ENCODE peak calls at places on chromosomes 2 and 18, in eight cellular contexts. One of them, this sample, is unnamed.

GRCh38 chr2:143762176-143762928 is 633.1 kb downstream of the ARHGAP15 start:
- DNase-seq in CD8-positive, alpha-beta memory T cell: no peak
- DNase-seq in epithelial cell of esophagus: no peak
- DNase-seq in OCI-LY7: no peak
- DNase-seq in aorta: no peak
- DNase-seq in cardiac muscle cell: no peak
- DNase-seq in CD4-positive, alpha-beta memory T cell: no peak
- DNase-seq in SJCRH30: no peak
- DNase-seq in this sample: no peak

GRCh38 chr2:148888003-148888501 is 13.0 kb downstream of the KIF5C start:
- DNase-seq in CD4-positive, alpha-beta memory T cell: no peak
- DNase-seq in OCI-LY7: no peak
- DNase-seq in cardiac muscle cell: no peak
- DNase-seq in CD8-positive, alpha-beta memory T cell: no peak
- DNase-seq in aorta: peak
- DNase-seq in SJCRH30: no peak
- DNase-seq in epithelial cell of esophagus: no peak
- DNase-seq in this sample: no peak

GRCh38 chr2:189927823-189928222 is 134.7 kb downstream of the MSTN start:
- DNase-seq in epithelial cell of esophagus: peak
- DNase-seq in CD8-positive, alpha-beta memory T cell: no peak
- DNase-seq in SJCRH30: no peak
- DNase-seq in aorta: no peak
- DNase-seq in OCI-LY7: no peak
- DNase-seq in cardiac muscle cell: peak
- DNase-seq in CD4-positive, alpha-beta memory T cell: no peak
- DNase-seq in this sample: no peak

GRCh38 chr18:11570770-11571169 is 38.6 kb upstream of the SLC35G4 start:
- DNase-seq in cardiac muscle cell: peak
- DNase-seq in CD8-positive, alpha-beta memory T cell: no peak
- DNase-seq in epithelial cell of esophagus: no peak
- DNase-seq in CD4-positive, alpha-beta memory T cell: no peak
- DNase-seq in aorta: no peak
- DNase-seq in OCI-LY7: peak
- DNase-seq in SJCRH30: no peak
- DNase-seq in this sample: no peak

GRCh38 chr2:33312389-33312788 is 164.1 kb upstream of the RASGRP3 start:
- DNase-seq in cardiac muscle cell: no peak
- DNase-seq in CD8-positive, alpha-beta memory T cell: no peak
- DNase-seq in SJCRH30: no peak
- DNase-seq in CD4-positive, alpha-beta memory T cell: no peak
- DNase-seq in epithelial cell of esophagus: no peak
- DNase-seq in aorta: no peak
- DNase-seq in OCI-LY7: no peak
- DNase-seq in this sample: no peak

GRCh38 chr2:232898592-232899541 is 28.8 kb downstream of the SNORC start:
- DNase-seq in OCI-LY7: no peak
- DNase-seq in CD8-positive, alpha-beta memory T cell: no peak
- DNase-seq in CD4-positive, alpha-beta memory T cell: no peak
- DNase-seq in cardiac muscle cell: peak
- DNase-seq in SJCRH30: no peak
- DNase-seq in epithelial cell of esophagus: peak
- DNase-seq in aorta: no peak
- DNase-seq in this sample: no peak

GRCh38 chr2:22360735-22361374 is 1024.1 kb upstream of the KLHL29 start:
- DNase-seq in SJCRH30: no peak
- DNase-seq in epithelial cell of esophagus: peak
- DNase-seq in CD8-positive, alpha-beta memory T cell: no peak
- DNase-seq in CD4-positive, alpha-beta memory T cell: no peak
- DNase-seq in OCI-LY7: no peak
- DNase-seq in cardiac muscle cell: no peak
- DNase-seq in aorta: no peak
- DNase-seq in this sample: no peak

GRCh38 chr2:159157361-159158045 is 129.0 kb downstream of the WDSUB1 start:
- DNase-seq in epithelial cell of esophagus: peak
- DNase-seq in SJCRH30: no peak
- DNase-seq in CD4-positive, alpha-beta memory T cell: no peak
- DNase-seq in CD8-positive, alpha-beta memory T cell: no peak
- DNase-seq in cardiac muscle cell: no peak
- DNase-seq in OCI-LY7: no peak
- DNase-seq in aorta: no peak
- DNase-seq in this sample: no peak

GRCh38 chr2:209993968-209994367 is 8.5 kb upstream of the RPE start:
- DNase-seq in epithelial cell of esophagus: no peak
- DNase-seq in OCI-LY7: no peak
- DNase-seq in CD8-positive, alpha-beta memory T cell: no peak
- DNase-seq in cardiac muscle cell: no peak
- DNase-seq in CD4-positive, alpha-beta memory T cell: no peak
- DNase-seq in aorta: no peak
- DNase-seq in SJCRH30: no peak
- DNase-seq in this sample: no peak

GRCh38 chr2:171587567-171587966 is 65.3 kb downstream of the CYBRD1 start:
- DNase-seq in OCI-LY7: no peak
- DNase-seq in CD4-positive, alpha-beta memory T cell: no peak
- DNase-seq in SJCRH30: no peak
- DNase-seq in CD8-positive, alpha-beta memory T cell: no peak
- DNase-seq in epithelial cell of esophagus: peak
- DNase-seq in aorta: no peak
- DNase-seq in cardiac muscle cell: peak
- DNase-seq in this sample: no peak

GRCh38 chr2:39171618-39172017 is 50.8 kb upstream of the SOS1 start:
- DNase-seq in SJCRH30: no peak
- DNase-seq in epithelial cell of esophagus: no peak
- DNase-seq in CD4-positive, alpha-beta memory T cell: no peak
- DNase-seq in cardiac muscle cell: no peak
- DNase-seq in CD8-positive, alpha-beta memory T cell: no peak
- DNase-seq in OCI-LY7: no peak
- DNase-seq in aorta: no peak
- DNase-seq in this sample: no peak

GRCh38 chr2:182081602-182082260 is 96.1 kb downstream of the PPP1R1C start:
- DNase-seq in aorta: no peak
- DNase-seq in CD8-positive, alpha-beta memory T cell: no peak
- DNase-seq in epithelial cell of esophagus: peak
- DNase-seq in cardiac muscle cell: no peak
- DNase-seq in OCI-LY7: no peak
- DNase-seq in SJCRH30: no peak
- DNase-seq in CD4-positive, alpha-beta memory T cell: no peak
- DNase-seq in this sample: no peak

GRCh38 chr2:128753321-128753720 is 434.7 kb upstream of the HS6ST1 start:
- DNase-seq in cardiac muscle cell: no peak
- DNase-seq in CD8-positive, alpha-beta memory T cell: no peak
- DNase-seq in CD4-positive, alpha-beta memory T cell: no peak
- DNase-seq in OCI-LY7: no peak
- DNase-seq in epithelial cell of esophagus: no peak
- DNase-seq in SJCRH30: no peak
- DNase-seq in aorta: peak
- DNase-seq in this sample: no peak

GRCh38 chr2:23248667-23249066 is 136.3 kb upstream of the KLHL29 start:
- DNase-seq in OCI-LY7: no peak
- DNase-seq in aorta: no peak
- DNase-seq in SJCRH30: no peak
- DNase-seq in epithelial cell of esophagus: no peak
- DNase-seq in CD4-positive, alpha-beta memory T cell: no peak
- DNase-seq in cardiac muscle cell: no peak
- DNase-seq in CD8-positive, alpha-beta memory T cell: no peak
- DNase-seq in this sample: no peak

GRCh38 chr2:240249423-240250149 is 109.1 kb upstream of the OTOS start:
- DNase-seq in CD4-positive, alpha-beta memory T cell: no peak
- DNase-seq in CD8-positive, alpha-beta memory T cell: no peak
- DNase-seq in epithelial cell of esophagus: no peak
- DNase-seq in cardiac muscle cell: no peak
- DNase-seq in aorta: peak
- DNase-seq in SJCRH30: peak
- DNase-seq in OCI-LY7: no peak
- DNase-seq in this sample: no peak

GRCh38 chr2:134667081-134667480 is 51.7 kb downstream of the TMEM163 start:
- DNase-seq in CD8-positive, alpha-beta memory T cell: no peak
- DNase-seq in aorta: no peak
- DNase-seq in SJCRH30: no peak
- DNase-seq in OCI-LY7: no peak
- DNase-seq in epithelial cell of esophagus: no peak
- DNase-seq in cardiac muscle cell: no peak
- DNase-seq in CD4-positive, alpha-beta memory T cell: no peak
- DNase-seq in this sample: no peak

GRCh38 chr18:46426311-46427047 is 230.5 kb downstream of the LOXHD1 start:
- DNase-seq in cardiac muscle cell: no peak
- DNase-seq in OCI-LY7: no peak
- DNase-seq in epithelial cell of esophagus: no peak
- DNase-seq in SJCRH30: no peak
- DNase-seq in CD4-positive, alpha-beta memory T cell: no peak
- DNase-seq in CD8-positive, alpha-beta memory T cell: no peak
- DNase-seq in aorta: no peak
- DNase-seq in this sample: no peak

GRCh38 chr2:239326831-239327535 is 73.8 kb downstream of the HDAC4 start:
- DNase-seq in CD4-positive, alpha-beta memory T cell: peak
- DNase-seq in OCI-LY7: no peak
- DNase-seq in epithelial cell of esophagus: peak
- DNase-seq in SJCRH30: peak
- DNase-seq in cardiac muscle cell: no peak
- DNase-seq in CD8-positive, alpha-beta memory T cell: peak
- DNase-seq in aorta: no peak
- DNase-seq in this sample: peak

GRCh38 chr2:23599691-23600090 is 214.7 kb downstream of the KLHL29 start:
- DNase-seq in aorta: peak
- DNase-seq in CD8-positive, alpha-beta memory T cell: no peak
- DNase-seq in SJCRH30: no peak
- DNase-seq in OCI-LY7: no peak
- DNase-seq in cardiac muscle cell: no peak
- DNase-seq in epithelial cell of esophagus: no peak
- DNase-seq in CD4-positive, alpha-beta memory T cell: no peak
- DNase-seq in this sample: no peak

GRCh38 chr2:222982010-222982908 is 69.7 kb upstream of the KCNE4 start:
- DNase-seq in CD4-positive, alpha-beta memory T cell: no peak
- DNase-seq in CD8-positive, alpha-beta memory T cell: no peak
- DNase-seq in cardiac muscle cell: peak
- DNase-seq in OCI-LY7: peak
- DNase-seq in aorta: peak
- DNase-seq in SJCRH30: no peak
- DNase-seq in epithelial cell of esophagus: peak
- DNase-seq in this sample: peak
- H3K4me3 ChIP-seq in CD4-positive, alpha-beta memory T cell: no peak
- H3K4me3 ChIP-seq in CD8-positive, alpha-beta memory T cell: no peak
- H3K4me3 ChIP-seq in cardiac muscle cell: no peak
- H3K4me3 ChIP-seq in OCI-LY7: no peak
- H3K4me3 ChIP-seq in aorta: no peak
- H3K4me3 ChIP-seq in SJCRH30: no peak
- H3K4me3 ChIP-seq in epithelial cell of esophagus: no peak
- H3K4me3 ChIP-seq in this sample: peak

GRCh38 chr2:27798948-27799645 is 27.6 kb downstream of the MRPL33 start:
- DNase-seq in CD8-positive, alpha-beta memory T cell: no peak
- DNase-seq in cardiac muscle cell: peak
- DNase-seq in epithelial cell of esophagus: peak
- DNase-seq in aorta: peak
- DNase-seq in SJCRH30: peak
- DNase-seq in OCI-LY7: no peak
- DNase-seq in CD4-positive, alpha-beta memory T cell: no peak
- DNase-seq in this sample: no peak

GRCh38 chr2:27796991-27797752 is 25.7 kb downstream of the MRPL33 start:
- DNase-seq in aorta: no peak
- DNase-seq in OCI-LY7: no peak
- DNase-seq in cardiac muscle cell: peak
- DNase-seq in SJCRH30: no peak
- DNase-seq in epithelial cell of esophagus: no peak
- DNase-seq in CD8-positive, alpha-beta memory T cell: no peak
- DNase-seq in CD4-positive, alpha-beta memory T cell: no peak
- DNase-seq in this sample: no peak

GRCh38 chr2:27798476-27798875 is 27.0 kb downstream of the MRPL33 start:
- DNase-seq in cardiac muscle cell: no peak
- DNase-seq in CD4-positive, alpha-beta memory T cell: no peak
- DNase-seq in aorta: no peak
- DNase-seq in OCI-LY7: no peak
- DNase-seq in epithelial cell of esophagus: no peak
- DNase-seq in SJCRH30: no peak
- DNase-seq in CD8-positive, alpha-beta memory T cell: no peak
- DNase-seq in this sample: no peak

GRCh38 chr2:27800856-27801255 is 29.3 kb downstream of the MRPL33 start:
- DNase-seq in cardiac muscle cell: no peak
- DNase-seq in CD8-positive, alpha-beta memory T cell: no peak
- DNase-seq in aorta: no peak
- DNase-seq in OCI-LY7: no peak
- DNase-seq in SJCRH30: no peak
- DNase-seq in epithelial cell of esophagus: no peak
- DNase-seq in CD4-positive, alpha-beta memory T cell: no peak
- DNase-seq in this sample: no peak

GRCh38 chr2:27799646-27800010 is 28.1 kb downstream of the MRPL33 start:
- DNase-seq in CD4-positive, alpha-beta memory T cell: no peak
- DNase-seq in SJCRH30: peak
- DNase-seq in cardiac muscle cell: no peak
- DNase-seq in CD8-positive, alpha-beta memory T cell: no peak
- DNase-seq in epithelial cell of esophagus: peak
- DNase-seq in OCI-LY7: no peak
- DNase-seq in aorta: peak
- DNase-seq in this sample: no peak
- H3K4me3 ChIP-seq in CD4-positive, alpha-beta memory T cell: no peak
- H3K4me3 ChIP-seq in SJCRH30: peak
- H3K4me3 ChIP-seq in cardiac muscle cell: no peak
- H3K4me3 ChIP-seq in CD8-positive, alpha-beta memory T cell: no peak
- H3K4me3 ChIP-seq in epithelial cell of esophagus: no peak
- H3K4me3 ChIP-seq in OCI-LY7: no peak
- H3K4me3 ChIP-seq in aorta: no peak
- H3K4me3 ChIP-seq in this sample: no peak

DNA sequence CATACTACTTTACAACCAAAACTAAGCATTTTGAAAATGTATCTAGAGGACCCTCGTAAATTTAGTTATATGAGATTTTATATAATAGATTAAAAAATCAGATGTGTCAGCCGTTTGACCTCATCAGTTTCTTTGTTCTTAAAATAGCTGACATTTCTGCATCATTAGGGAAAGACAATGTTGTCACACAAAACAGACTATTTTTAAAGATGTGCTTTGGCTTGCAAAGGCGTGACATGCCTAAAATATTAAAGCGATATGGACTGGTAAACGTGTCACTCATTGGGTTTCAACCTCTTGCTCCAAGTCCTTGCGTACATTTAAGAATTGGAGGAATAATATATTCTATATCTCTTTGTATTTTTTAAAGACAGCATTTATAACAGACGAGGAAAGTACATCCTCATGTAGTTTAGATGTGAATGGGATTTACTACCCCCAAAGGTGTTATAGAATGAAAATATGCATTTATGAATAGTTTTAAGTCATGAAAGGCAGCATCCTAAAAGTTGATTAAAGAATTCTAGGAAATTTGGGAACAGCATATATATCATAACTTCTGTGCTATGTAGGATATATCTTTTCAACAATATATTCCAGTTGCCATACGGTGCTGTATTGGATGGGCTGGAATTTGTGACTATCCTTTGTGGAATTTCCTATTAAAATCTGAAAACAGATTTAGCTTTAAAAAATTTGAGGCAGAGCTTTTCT is 3.8 kb downstream of the MYL12A start:
- DNase-seq in OCI-LY7: no peak
- DNase-seq in aorta: no peak
- DNase-seq in epithelial cell of esophagus: no peak
- DNase-seq in cardiac muscle cell: no peak
- DNase-seq in CD8-positive, alpha-beta memory T cell: no peak
- DNase-seq in CD4-positive, alpha-beta memory T cell: no peak
- DNase-seq in SJCRH30: no peak
- DNase-seq in this sample: no peak
- H3K4me3 ChIP-seq in OCI-LY7: no peak
- H3K4me3 ChIP-seq in aorta: no peak
- H3K4me3 ChIP-seq in epithelial cell of esophagus: no peak
- H3K4me3 ChIP-seq in cardiac muscle cell: no peak
- H3K4me3 ChIP-seq in CD8-positive, alpha-beta memory T cell: peak
- H3K4me3 ChIP-seq in CD4-positive, alpha-beta memory T cell: peak
- H3K4me3 ChIP-seq in SJCRH30: no peak
- H3K4me3 ChIP-seq in this sample: no peak

GRCh38 chr2:179017958-179018357 is 32.0 kb downstream of the CCDC141 start:
- DNase-seq in CD8-positive, alpha-beta memory T cell: no peak
- DNase-seq in OCI-LY7: no peak
- DNase-seq in epithelial cell of esophagus: no peak
- DNase-seq in SJCRH30: no peak
- DNase-seq in aorta: no peak
- DNase-seq in cardiac muscle cell: no peak
- DNase-seq in CD4-positive, alpha-beta memory T cell: no peak
- DNase-seq in this sample: peak
- H3K4me3 ChIP-seq in CD8-positive, alpha-beta memory T cell: no peak
- H3K4me3 ChIP-seq in OCI-LY7: no peak
- H3K4me3 ChIP-seq in epithelial cell of esophagus: no peak
- H3K4me3 ChIP-seq in SJCRH30: no peak
- H3K4me3 ChIP-seq in aorta: no peak
- H3K4me3 ChIP-seq in cardiac muscle cell: no peak
- H3K4me3 ChIP-seq in CD4-positive, alpha-beta memory T cell: no peak
- H3K4me3 ChIP-seq in this sample: no peak

This sample was measured in Jurkat, Clone E6-1.